ENCODE peak calls at places on chromosomes 2 and 18, in five cellular contexts. U is effector memory CD4-positive, alpha-beta T cell; I is left ventricle myocardium inferior; A is naive thymus-derived CD4-positive, alpha-beta T cell; P is A549. B is an unnamed sample.

GRCh38 chr18:55360061-55360460 is 227.9 kb downstream of the TCF4 start:
- DNase-seq in U (no peak), I (no peak), A (no peak), P (no peak), B (no peak)

GRCh38 chr18:36330435-36331049 is 33.0 kb downstream of the FHOD3 start:
- DNase-seq in U (no peak), I (no peak), A (no peak), P (no peak), B (no peak)

GRCh38 chr2:7773362-7773973 is 856.3 kb downstream of the RNF144A start:
- DNase-seq in U (no peak), I (no peak), A (peak; percentile 60), P (no peak), B (no peak)

GRCh38 chr2:148981350-148981749 is 57.1 kb upstream of the LYPD6B start:
- DNase-seq in U (no peak), I (no peak), A (no peak), P (no peak), B (no peak)

GRCh38 chr18:67597759-67598158 is 81.2 kb upstream of the DSEL start:
- DNase-seq in U (no peak), I (no peak), A (no peak), P (no peak), B (no peak)

GRCh38 chr2:98824256-98825042 is 93.5 kb upstream of the MGAT4A start:
- DNase-seq in U (no peak), I (no peak), A (no peak), P (no peak), B (no peak)

GRCh38 chr2:8316356-8316755 is 365.5 kb upstream of the ID2 start:
- DNase-seq in U (no peak), I (no peak), A (no peak), P (no peak), B (no peak)

GRCh38 chr2:170350929-170351826 is 173.2 kb downstream of the MYO3B start:
- DNase-seq in U (no peak), I (no peak), A (no peak), P (no peak), B (no peak)

GRCh38 chr2:226474131-226474530 is 325.5 kb downstream of the IRS1 start:
- DNase-seq in U (no peak), I (no peak), A (no peak), P (no peak), B (no peak)

GRCh38 chr2:126666003-126666402 is 10.0 kb downstream of the GYPC start:
- DNase-seq in U (no peak), I (no peak), A (no peak), P (no peak), B (no peak)

GRCh38 chr2:18510775-18511174 is 49.7 kb downstream of the RDH14 start:
- DNase-seq in U (no peak), I (no peak), A (no peak), P (no peak), B (no peak)

GRCh38 chr2:176931588-176932563 is 280.7 kb upstream of the HNRNPA3 start:
- DNase-seq in U (no peak), I (no peak), A (no peak), P (peak; percentile 11), B (no peak)

GRCh38 chr18:33828949-33829348 is 250.9 kb downstream of the ASXL3 start:
- DNase-seq in U (no peak), I (no peak), A (no peak), P (no peak), B (no peak)

GRCh38 chr2:27724905-27725693 is 46.4 kb upstream of the MRPL33 start:
- DNase-seq in U (no peak), I (no peak), A (no peak), P (no peak), B (no peak)

GRCh38 chr2:120221616-120222015 is 1.6 kb downstream of the TMEM185B start:
- DNase-seq in U (no peak), I (no peak), A (no peak), P (no peak), B (no peak)

GRCh38 chr2:207143474-207144190 is 22.1 kb downstream of the KLF7 start:
- DNase-seq in U (peak; percentile 7), I (peak; percentile 83), A (peak; percentile 34), P (no peak), B (peak; percentile 93)

GRCh38 chr2:85796549-85797262 is 42.9 kb downstream of the ATOH8 start:
- DNase-seq in U (no peak), I (peak; percentile 65), A (no peak), P (no peak), B (peak; percentile 78)

GRCh38 chr2:46841621-46842020 is 74.0 kb downstream of the MCFD2 start:
- DNase-seq in U (no peak), I (no peak), A (no peak), P (no peak), B (peak; percentile 52)

GRCh38 chr2:240593026-240593702 is 6.6 kb downstream of the CAPN10 start:
- DNase-seq in U (no peak), I (peak; percentile 54), A (no peak), P (no peak), B (peak; percentile 42)
- H3K27ac ChIP-seq in U (no peak overlapping the region), I (peak overlapping the region; percentile 89), A (no peak overlapping the region), P (no peak overlapping the region), B (no peak overlapping the region)

DNA sequence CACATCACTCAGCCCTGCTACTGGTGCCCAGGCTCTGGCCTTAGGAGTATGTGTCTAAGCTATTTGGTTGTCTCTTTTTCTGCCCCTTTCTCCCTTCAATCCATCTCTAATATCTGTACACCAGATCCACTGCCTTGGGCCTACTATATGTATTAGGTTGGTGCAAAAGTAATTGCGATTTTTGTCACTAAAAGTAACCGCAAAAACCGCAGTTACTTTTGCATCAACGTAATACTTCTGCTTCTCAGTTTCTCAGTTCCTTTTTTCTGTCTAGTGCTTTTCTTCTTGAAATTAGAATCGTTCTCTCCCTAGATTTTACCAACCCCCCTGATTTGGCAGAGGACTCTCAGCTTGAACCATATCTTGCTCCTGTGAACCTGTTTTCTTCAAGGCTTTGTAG is 362.6 kb upstream of the TNP1 start:
- DNase-seq in U (no peak), I (no peak), A (no peak), P (no peak), B (no peak)
- H3K4me3 ChIP-seq in U (no peak overlapping the region), I (no peak overlapping the region), A (no peak overlapping the region), P (no peak overlapping the region), B (no peak overlapping the region)

GRCh38 chr18:44594779-44595467 is 85.8 kb upstream of the SETBP1 start:
- DNase-seq in U (no peak), I (no peak), A (no peak), P (no peak), B (no peak)

GRCh38 chr18:44601447-44601846 is 79.2 kb upstream of the SETBP1 start:
- DNase-seq in U (no peak), I (no peak), A (no peak), P (no peak), B (no peak)

GRCh38 chr18:44599409-44599808 is 81.3 kb upstream of the SETBP1 start:
- DNase-seq in U (no peak), I (peak; percentile 18), A (no peak), P (no peak), B (peak; percentile 38)

GRCh38 chr18:44598514-44598913 is 82.2 kb upstream of the SETBP1 start:
- DNase-seq in U (no peak), I (no peak), A (no peak), P (no peak), B (no peak)

DNA sequence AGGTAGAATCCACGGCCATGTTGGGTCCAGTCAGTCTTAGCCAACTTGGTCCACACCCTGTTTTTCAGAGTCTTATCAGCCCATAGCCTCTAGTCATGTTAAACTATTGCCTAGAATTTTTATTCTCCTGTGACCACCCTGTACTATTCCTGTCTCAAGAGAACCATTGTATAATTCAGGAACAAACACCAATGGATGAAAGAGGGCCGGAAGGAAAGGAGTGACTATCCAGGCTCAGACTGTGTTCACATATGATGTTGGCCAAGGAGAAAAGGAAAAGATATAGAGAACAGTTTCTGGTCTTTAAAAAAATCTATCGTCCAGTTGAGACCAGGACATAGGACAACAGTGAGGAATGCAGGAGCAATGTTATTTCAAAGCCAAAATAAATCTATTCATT is 82.9 kb upstream of the SETBP1 start:
- DNase-seq in U (no peak), I (no peak), A (no peak), P (no peak), B (no peak)
- H3K27ac ChIP-seq in U (no peak overlapping the region), I (no peak overlapping the region), A (no peak overlapping the region), P (no peak overlapping the region), B (peak overlapping the region; percentile 61)

GRCh38 chr18:76621782-76622495 is 126.9 kb upstream of the ZNF516 start:
- DNase-seq in U (no peak), I (no peak), A (no peak), P (no peak), B (no peak)

GRCh38 chr18:76619342-76620315 is 124.6 kb upstream of the ZNF516 start:
- DNase-seq in U (no peak), I (peak; percentile 64), A (no peak), P (no peak), B (peak; percentile 66)

GRCh38 chr18:76621184-76621583 is 126.1 kb upstream of the ZNF516 start:
- DNase-seq in U (no peak), I (no peak), A (no peak), P (no peak), B (no peak)

GRCh38 chr18:76618721-76619120 is 123.7 kb upstream of the ZNF516 start:
- DNase-seq in U (no peak), I (no peak), A (no peak), P (no peak), B (no peak)

GRCh38 chr18:76620326-76620813 is 125.3 kb upstream of the ZNF516 start:
- DNase-seq in U (no peak), I (peak; percentile 64), A (no peak), P (no peak), B (peak; percentile 86)
- H3K4me3 ChIP-seq in U (no peak overlapping the region), I (peak overlapping the region; percentile 63), A (no peak overlapping the region), P (no peak overlapping the region), B (peak overlapping the region; percentile 41)